ENCODE peak calls at places on chromosomes 3 and 15, in seven cellular contexts. One of them, this sample, is unnamed.
A peak's percentile ranks its signal among the peaks of the same experiment; 100 is the strongest.

GRCh38 chr3:32374788-32375595 is 16.7 kb upstream of the CMTM7 start:
- DNase-seq in neuronal stem cell: peak; percentile 73
- DNase-seq in CD4-positive, alpha-beta memory T cell: peak; percentile 78
- DNase-seq in pancreas: peak; percentile 47
- DNase-seq in A549: peak; percentile 54
- DNase-seq in CD8-positive, alpha-beta memory T cell: peak; percentile 77
- DNase-seq in keratinocyte: no peak
- DNase-seq in this sample: peak; percentile 37

GRCh38 chr3:140424726-140425125 is 253.1 kb upstream of the TRIM42 start:
- DNase-seq in keratinocyte: no peak
- DNase-seq in pancreas: no peak
- DNase-seq in CD8-positive, alpha-beta memory T cell: no peak
- DNase-seq in A549: no peak
- DNase-seq in neuronal stem cell: no peak
- DNase-seq in CD4-positive, alpha-beta memory T cell: no peak
- DNase-seq in this sample: no peak

GRCh38 chr3:40691598-40691905 is 166.8 kb downstream of the ZNF621 start:
- DNase-seq in keratinocyte: no peak
- DNase-seq in A549: no peak
- DNase-seq in CD4-positive, alpha-beta memory T cell: no peak
- DNase-seq in pancreas: no peak
- DNase-seq in neuronal stem cell: no peak
- DNase-seq in CD8-positive, alpha-beta memory T cell: no peak
- DNase-seq in this sample: peak; percentile 20

GRCh38 chr3:86973440-86973839 is 17.5 kb downstream of the VGLL3 start:
- DNase-seq in CD8-positive, alpha-beta memory T cell: no peak
- DNase-seq in CD4-positive, alpha-beta memory T cell: no peak
- DNase-seq in A549: no peak
- DNase-seq in neuronal stem cell: no peak
- DNase-seq in pancreas: no peak
- DNase-seq in keratinocyte: no peak
- DNase-seq in this sample: peak; percentile 73

GRCh38 chr3:46209751-46210470 is 1.8 kb upstream of the CCR1 start:
- DNase-seq in pancreas: no peak
- DNase-seq in A549: no peak
- DNase-seq in keratinocyte: no peak
- DNase-seq in CD8-positive, alpha-beta memory T cell: no peak
- DNase-seq in neuronal stem cell: no peak
- DNase-seq in CD4-positive, alpha-beta memory T cell: no peak
- DNase-seq in this sample: no peak

GRCh38 chr3:146705205-146705604 is 100.1 kb upstream of the PLSCR5 start:
- DNase-seq in keratinocyte: no peak
- DNase-seq in pancreas: no peak
- DNase-seq in CD8-positive, alpha-beta memory T cell: no peak
- DNase-seq in neuronal stem cell: no peak
- DNase-seq in A549: no peak
- DNase-seq in CD4-positive, alpha-beta memory T cell: no peak
- DNase-seq in this sample: no peak

GRCh38 chr3:26622634-26623408 is at the start of gene LRRC3B:
- DNase-seq in A549: no peak
- DNase-seq in pancreas: no peak
- DNase-seq in CD4-positive, alpha-beta memory T cell: no peak
- DNase-seq in neuronal stem cell: peak; percentile 70
- DNase-seq in CD8-positive, alpha-beta memory T cell: no peak
- DNase-seq in keratinocyte: no peak
- DNase-seq in this sample: no peak

GRCh38 chr3:151106311-151106710 is 20.8 kb downstream of the MED12L start:
- DNase-seq in neuronal stem cell: no peak
- DNase-seq in CD8-positive, alpha-beta memory T cell: no peak
- DNase-seq in keratinocyte: no peak
- DNase-seq in A549: no peak
- DNase-seq in pancreas: no peak
- DNase-seq in CD4-positive, alpha-beta memory T cell: no peak
- DNase-seq in this sample: no peak

GRCh38 chr3:175146258-175146657 is 287.1 kb downstream of the NAALADL2 start:
- DNase-seq in A549: no peak
- DNase-seq in neuronal stem cell: no peak
- DNase-seq in pancreas: no peak
- DNase-seq in CD8-positive, alpha-beta memory T cell: no peak
- DNase-seq in CD4-positive, alpha-beta memory T cell: no peak
- DNase-seq in keratinocyte: no peak
- DNase-seq in this sample: peak; percentile 15

GRCh38 chr3:4297486-4297885 is 5.7 kb upstream of the SETMAR start:
- DNase-seq in A549: no peak
- DNase-seq in keratinocyte: no peak
- DNase-seq in CD8-positive, alpha-beta memory T cell: no peak
- DNase-seq in neuronal stem cell: no peak
- DNase-seq in CD4-positive, alpha-beta memory T cell: no peak
- DNase-seq in pancreas: no peak
- DNase-seq in this sample: no peak

GRCh38 chr3:4306860-4307259 is 3.7 kb downstream of the SETMAR start:
- DNase-seq in CD8-positive, alpha-beta memory T cell: no peak
- DNase-seq in A549: no peak
- DNase-seq in keratinocyte: no peak
- DNase-seq in neuronal stem cell: no peak
- DNase-seq in CD4-positive, alpha-beta memory T cell: no peak
- DNase-seq in pancreas: no peak
- DNase-seq in this sample: no peak

GRCh38 chr3:4303187-4304123 is at the start of gene SETMAR:
- DNase-seq in CD4-positive, alpha-beta memory T cell: peak; percentile 82
- DNase-seq in neuronal stem cell: peak; percentile 79
- DNase-seq in pancreas: peak; percentile 91
- DNase-seq in A549: peak; percentile 86
- DNase-seq in CD8-positive, alpha-beta memory T cell: peak; percentile 86
- DNase-seq in keratinocyte: peak; percentile 41
- DNase-seq in this sample: peak; percentile 92

GRCh38 chr3:4306091-4306490 is 2.9 kb downstream of the SETMAR start:
- DNase-seq in neuronal stem cell: no peak
- DNase-seq in pancreas: no peak
- DNase-seq in A549: no peak
- DNase-seq in keratinocyte: no peak
- DNase-seq in CD4-positive, alpha-beta memory T cell: no peak
- DNase-seq in CD8-positive, alpha-beta memory T cell: no peak
- DNase-seq in this sample: no peak

GRCh38 chr3:4302747-4303146 is 422 bp upstream of the SETMAR start:
- DNase-seq in A549: no peak
- DNase-seq in neuronal stem cell: no peak
- DNase-seq in CD8-positive, alpha-beta memory T cell: no peak
- DNase-seq in pancreas: peak; percentile 21
- DNase-seq in keratinocyte: no peak
- DNase-seq in CD4-positive, alpha-beta memory T cell: no peak
- DNase-seq in this sample: no peak
- H3K4me1 ChIP-seq in A549: no peaks in the 10 kb centered on the region
- H3K4me1 ChIP-seq in neuronal stem cell: peaks cover 5% of the 10 kb centered on the region
- H3K4me1 ChIP-seq in CD8-positive, alpha-beta memory T cell: peaks cover 7% of the 10 kb centered on the region
- H3K4me1 ChIP-seq in pancreas: peaks cover 28% of the 10 kb centered on the region
- H3K4me1 ChIP-seq in keratinocyte: peaks cover 23% of the 10 kb centered on the region
- H3K4me1 ChIP-seq in CD4-positive, alpha-beta memory T cell: peaks cover 23% of the 10 kb centered on the region
- H3K4me1 ChIP-seq in this sample: no peaks in the 10 kb centered on the region

GRCh38 chr15:31435891-31436628 is 109.4 kb downstream of the KLF13 start:
- DNase-seq in neuronal stem cell: no peak
- DNase-seq in pancreas: no peak
- DNase-seq in CD4-positive, alpha-beta memory T cell: peak; percentile 52
- DNase-seq in CD8-positive, alpha-beta memory T cell: peak; percentile 58
- DNase-seq in A549: no peak
- DNase-seq in keratinocyte: no peak
- DNase-seq in this sample: no peak
- H3K27ac ChIP-seq in neuronal stem cell: no peak overlapping the region
- H3K27ac ChIP-seq in pancreas: peak overlapping the region; percentile 68
- H3K27ac ChIP-seq in CD4-positive, alpha-beta memory T cell: peak overlapping the region; percentile 86
- H3K27ac ChIP-seq in CD8-positive, alpha-beta memory T cell: peak overlapping the region; percentile 92
- H3K27ac ChIP-seq in A549: peak overlapping the region; percentile 57
- H3K27ac ChIP-seq in keratinocyte: peak overlapping the region; percentile 88
- H3K27ac ChIP-seq in this sample: no peak overlapping the region

DNA sequence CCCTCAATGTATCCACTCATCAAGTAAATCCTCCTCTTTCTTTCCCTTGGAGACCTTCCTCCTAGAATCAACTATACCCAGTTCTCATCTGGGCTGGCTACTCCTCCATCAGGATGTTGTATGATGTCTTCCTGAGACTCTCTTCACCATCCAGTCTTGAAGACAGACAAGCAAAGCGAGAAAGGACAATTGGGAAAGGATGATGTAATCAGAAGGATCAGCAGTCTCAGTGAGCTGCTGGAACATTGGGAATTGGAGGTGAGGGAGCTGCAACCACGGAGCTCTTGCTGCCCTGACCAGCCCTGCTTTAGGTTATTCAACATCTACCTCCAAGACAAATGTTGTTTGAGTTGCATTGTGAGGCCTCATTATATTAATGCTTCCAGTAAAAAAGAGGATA is 48.0 kb upstream of the UBP1 start:
- DNase-seq in pancreas: no peak
- DNase-seq in keratinocyte: no peak
- DNase-seq in A549: no peak
- DNase-seq in CD8-positive, alpha-beta memory T cell: no peak
- DNase-seq in neuronal stem cell: no peak
- DNase-seq in CD4-positive, alpha-beta memory T cell: no peak
- DNase-seq in this sample: no peak
- H3K4me1 ChIP-seq in pancreas: no peaks in the 10 kb centered on the region
- H3K4me1 ChIP-seq in keratinocyte: no peaks in the 10 kb centered on the region
- H3K4me1 ChIP-seq in A549: no peaks in the 10 kb centered on the region
- H3K4me1 ChIP-seq in CD8-positive, alpha-beta memory T cell: no peaks in the 10 kb centered on the region
- H3K4me1 ChIP-seq in neuronal stem cell: no peaks in the 10 kb centered on the region
- H3K4me1 ChIP-seq in CD4-positive, alpha-beta memory T cell: no peaks in the 10 kb centered on the region
- H3K4me1 ChIP-seq in this sample: no peaks in the 10 kb centered on the region

DNA sequence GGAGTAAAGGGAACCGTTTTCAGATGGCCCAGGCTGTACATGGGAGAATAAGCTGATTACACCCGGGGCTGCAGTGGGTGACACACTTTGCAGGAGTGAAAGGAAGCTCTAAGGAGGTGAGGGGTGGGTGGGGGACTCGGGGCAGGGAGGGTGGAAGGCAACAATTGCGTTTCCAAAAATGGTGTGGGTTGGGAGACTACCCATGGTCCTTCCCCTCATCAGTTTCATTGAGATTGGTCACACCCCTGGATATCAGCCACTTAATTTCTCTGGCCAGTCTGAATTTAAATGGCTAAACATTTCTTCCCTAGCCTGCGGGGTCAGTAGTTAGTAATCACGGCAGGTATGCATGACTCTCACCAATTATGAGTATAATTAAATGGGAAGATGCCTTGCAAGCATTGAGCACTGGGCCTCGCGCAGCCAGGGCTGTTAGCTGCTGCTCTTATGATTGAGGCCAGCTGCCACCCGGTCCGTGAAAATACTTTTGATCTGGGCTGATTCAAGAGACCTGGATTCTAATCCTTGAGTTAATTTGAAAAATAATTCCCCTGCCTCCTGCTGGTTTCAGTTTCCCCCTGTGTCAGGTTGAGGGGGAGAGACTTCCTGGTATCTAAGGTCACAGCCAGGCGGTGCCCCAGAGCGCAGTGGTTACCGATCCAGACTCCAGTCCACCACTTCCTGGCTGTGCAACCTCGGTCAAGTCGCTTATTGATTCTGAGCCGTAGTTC is 23.3 kb downstream of the SLC6A6 start:
- DNase-seq in neuronal stem cell: no peak
- DNase-seq in CD4-positive, alpha-beta memory T cell: peak; percentile 79
- DNase-seq in A549: no peak
- DNase-seq in keratinocyte: no peak
- DNase-seq in CD8-positive, alpha-beta memory T cell: peak; percentile 83
- DNase-seq in pancreas: no peak
- DNase-seq in this sample: no peak
- H3K27ac ChIP-seq in neuronal stem cell: no peak overlapping the region
- H3K27ac ChIP-seq in CD4-positive, alpha-beta memory T cell: peak overlapping the region; percentile 98
- H3K27ac ChIP-seq in A549: no peak overlapping the region
- H3K27ac ChIP-seq in keratinocyte: no peak overlapping the region
- H3K27ac ChIP-seq in CD8-positive, alpha-beta memory T cell: peak overlapping the region; percentile 39
- H3K27ac ChIP-seq in pancreas: no peak overlapping the region
- H3K27ac ChIP-seq in this sample: no peak overlapping the region

DNA sequence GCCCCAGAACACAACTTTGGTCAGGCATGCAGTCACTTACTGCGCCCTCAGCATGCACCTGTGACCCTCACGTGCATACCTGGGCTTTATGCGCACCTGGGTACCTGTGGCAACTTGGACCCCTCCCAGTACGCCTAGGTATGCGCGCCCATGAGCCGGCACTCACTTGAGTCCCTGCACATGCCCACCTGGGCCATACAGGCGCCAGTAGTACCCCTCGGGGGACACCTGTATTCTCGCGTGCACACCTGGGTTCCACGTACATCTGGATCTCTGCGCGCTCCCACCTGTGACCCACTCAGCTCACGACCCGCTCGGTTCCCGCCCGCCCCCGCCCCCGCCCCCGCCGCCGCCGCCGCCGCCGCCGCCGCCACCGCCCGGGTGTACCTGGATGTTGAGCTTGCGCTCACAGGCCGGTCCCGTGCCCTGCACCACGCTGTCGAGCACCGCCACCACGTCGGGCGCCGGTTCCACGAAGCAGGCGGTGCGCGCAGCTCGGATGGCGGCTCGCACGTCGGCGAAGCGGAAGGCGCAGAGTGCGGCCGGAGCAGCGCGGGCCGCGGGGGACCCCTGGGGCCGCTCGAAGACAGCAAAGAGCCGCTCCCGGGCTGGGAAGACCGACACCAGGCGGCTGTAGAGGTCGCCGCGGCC is 1.4 kb downstream of the PLXND1 start:
- DNase-seq in pancreas: no peak
- DNase-seq in neuronal stem cell: no peak
- DNase-seq in keratinocyte: no peak
- DNase-seq in A549: no peak
- DNase-seq in CD8-positive, alpha-beta memory T cell: no peak
- DNase-seq in CD4-positive, alpha-beta memory T cell: peak; percentile 39
- DNase-seq in this sample: no peak
- H3K4me1 ChIP-seq in pancreas: peaks cover 7% of the 10 kb centered on the region
- H3K4me1 ChIP-seq in neuronal stem cell: peaks cover 33% of the 10 kb centered on the region
- H3K4me1 ChIP-seq in keratinocyte: no peaks in the 10 kb centered on the region
- H3K4me1 ChIP-seq in A549: peaks cover 68% of the 10 kb centered on the region
- H3K4me1 ChIP-seq in CD8-positive, alpha-beta memory T cell: peaks cover 4% of the 10 kb centered on the region
- H3K4me1 ChIP-seq in CD4-positive, alpha-beta memory T cell: peaks cover 28% of the 10 kb centered on the region
- H3K4me1 ChIP-seq in this sample: peaks cover 19% of the 10 kb centered on the region

DNA sequence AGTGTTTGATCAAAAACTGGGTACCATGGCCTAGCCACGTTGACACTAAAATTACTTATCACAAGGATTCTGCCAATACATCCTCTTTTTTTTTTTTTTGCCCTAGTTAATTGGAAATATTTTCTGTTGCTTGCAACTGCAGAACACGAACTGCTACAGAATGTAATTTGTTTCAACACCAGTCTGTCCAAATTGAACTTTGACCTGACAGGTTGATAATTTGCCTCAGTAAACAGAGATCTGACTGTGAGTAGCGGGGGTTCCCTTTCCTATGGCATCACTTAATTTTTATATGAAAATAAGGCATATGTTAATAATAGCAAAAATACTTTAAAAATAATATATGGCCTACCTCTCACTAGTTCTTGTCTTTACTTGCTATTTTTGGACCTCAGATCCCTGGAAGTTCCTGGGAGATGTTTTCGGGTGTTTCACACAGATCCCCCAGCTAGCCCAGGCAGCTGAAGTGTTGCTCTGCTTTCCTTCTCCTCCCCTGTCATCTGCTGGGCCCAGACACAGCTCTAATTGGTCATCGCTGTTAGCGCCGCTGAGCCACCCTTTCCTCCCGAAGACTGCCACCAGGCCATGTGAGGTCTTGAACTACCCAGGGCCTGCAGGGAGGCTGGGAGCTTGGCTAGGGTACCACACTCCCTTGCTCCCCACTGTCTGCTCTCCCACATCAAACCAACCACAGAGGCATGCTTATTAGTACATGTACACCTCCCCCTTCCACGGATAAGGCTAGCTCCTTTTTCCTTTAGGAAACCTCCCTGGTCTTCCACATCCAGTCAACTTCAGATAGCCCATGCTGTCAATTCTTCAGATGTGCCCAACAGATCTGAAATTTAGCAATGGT is 89.8 kb upstream of the RNF7 start:
- DNase-seq in CD8-positive, alpha-beta memory T cell: no peak
- DNase-seq in pancreas: no peak
- DNase-seq in neuronal stem cell: no peak
- DNase-seq in A549: no peak
- DNase-seq in CD4-positive, alpha-beta memory T cell: no peak
- DNase-seq in keratinocyte: no peak
- DNase-seq in this sample: peak; percentile 38
- H3K27ac ChIP-seq in CD8-positive, alpha-beta memory T cell: no peak overlapping the region
- H3K27ac ChIP-seq in pancreas: no peak overlapping the region
- H3K27ac ChIP-seq in neuronal stem cell: no peak overlapping the region
- H3K27ac ChIP-seq in A549: no peak overlapping the region
- H3K27ac ChIP-seq in CD4-positive, alpha-beta memory T cell: no peak overlapping the region
- H3K27ac ChIP-seq in keratinocyte: no peak overlapping the region
- H3K27ac ChIP-seq in this sample: no peak overlapping the region